ENCODE peak calls at places on chromosomes 2 and 18, in four cellular contexts. O is progenitor cell of endocrine pancreas; X is NB4; W is activated CD8-positive, alpha-beta T cell treated with anti-CD3 and anti-CD28 coated beads for 36 hours. Q is an unnamed sample.

GRCh38 chr2:109381327-109381820 is 232.4 kb downstream of the SEPTIN10 start:
- DNase-seq in O (no peak), X (no peak), W (no peak), Q (no peak)

GRCh38 chr2:10935953-10936942 is 24.5 kb downstream of the KCNF1 start:
- DNase-seq in O (no peak), X (peak; percentile 25), W (no peak), Q (no peak)

GRCh38 chr2:241796610-241797138 is 12.3 kb upstream of the NEU4 start:
- DNase-seq in O (no peak), X (no peak), W (no peak), Q (peak; percentile 12)

GRCh38 chr2:51782874-51783765 is 751.2 kb upstream of the NRXN1 start:
- DNase-seq in O (no peak), X (no peak), W (no peak), Q (no peak)

GRCh38 chr2:235218486-235218907 is 266.7 kb downstream of the SH3BP4 start:
- DNase-seq in O (no peak), X (peak; percentile 77), W (no peak), Q (no peak)

GRCh38 chr2:1707771-1708351 is 36.5 kb downstream of the PXDN start:
- DNase-seq in O (no peak), X (peak; percentile 75), W (no peak), Q (no peak)

GRCh38 chr2:208638059-208638458 is 231.5 kb downstream of the PTH2R start:
- DNase-seq in O (no peak), X (no peak), W (no peak), Q (no peak)

GRCh38 chr2:22487541-22487940 is 897.4 kb upstream of the KLHL29 start:
- DNase-seq in O (no peak), X (no peak), W (no peak), Q (no peak)

GRCh38 chr2:101776172-101777043 is 78.9 kb downstream of the MAP4K4 start:
- DNase-seq in O (no peak), X (no peak), W (no peak), Q (no peak)

GRCh38 chr2:66240284-66240683 is 194.6 kb upstream of the MEIS1 start:
- DNase-seq in O (no peak), X (no peak), W (no peak), Q (no peak)

GRCh38 chr2:173048901-173049661 is 26.6 kb upstream of the MAP3K20 start:
- DNase-seq in O (no peak), X (peak; percentile 97), W (peak; percentile 49), Q (no peak)

GRCh38 chr2:67255933-67256615 is 141.1 kb upstream of the ETAA1 start:
- DNase-seq in O (no peak), X (peak; percentile 26), W (no peak), Q (no peak)

GRCh38 chr2:222969491-222969890 is 82.5 kb upstream of the KCNE4 start:
- DNase-seq in O (no peak), X (no peak), W (no peak), Q (no peak)

GRCh38 chr2:110771549-110772382 is 39.4 kb downstream of the ACOXL start:
- DNase-seq in O (no peak), X (no peak), W (no peak), Q (no peak)

GRCh38 chr18:62128157-62128556 is 58.7 kb downstream of the PIGN start:
- DNase-seq in O (no peak), X (no peak), W (no peak), Q (no peak)

GRCh38 chr18:27017901-27018500 is 152.5 kb upstream of the AQP4 start:
- DNase-seq in O (no peak), X (peak; percentile 25), W (no peak), Q (no peak)

GRCh38 chr2:36854241-36854640 is 112.1 kb downstream of the STRN start:
- DNase-seq in O (no peak), X (no peak), W (no peak), Q (no peak)

GRCh38 chr2:163132850-163133249 is 294.3 kb upstream of the KCNH7 start:
- DNase-seq in O (no peak), X (peak; percentile 18), W (no peak), Q (no peak)

GRCh38 chr2:166234112-166234846 is 106.5 kb upstream of the SCN1A start:
- DNase-seq in O (no peak), X (no peak), W (no peak), Q (no peak)

GRCh38 chr2:47631306-47631705 is 151.6 kb upstream of the MSH6 start:
- DNase-seq in O (no peak), X (no peak), W (no peak), Q (no peak)

GRCh38 chr2:68734688-68735525 is at the start of gene ARHGAP25:
- DNase-seq in O (no peak), X (peak; percentile 89), W (peak; percentile 81), Q (peak; percentile 45)

GRCh38 chr2:84674586-84674985 is 158.3 kb downstream of the DNAH6 start:
- DNase-seq in O (no peak), X (no peak), W (no peak), Q (no peak)

GRCh38 chr2:239177908-239178307 is 222.9 kb downstream of the HDAC4 start:
- DNase-seq in O (no peak), X (no peak), W (no peak), Q (no peak)

GRCh38 chr18:46731316-46731715 is 25.5 kb downstream of the ST8SIA5 start:
- DNase-seq in O (no peak), X (no peak), W (no peak), Q (no peak)

GRCh38 chr18:56661414-56662101 is 10.4 kb downstream of the WDR7 start:
- DNase-seq in O (no peak), X (no peak), W (no peak), Q (no peak)

GRCh38 chr18:56659111-56659510 is 8.0 kb downstream of the WDR7 start:
- DNase-seq in O (no peak), X (no peak), W (no peak), Q (no peak)

GRCh38 chr18:56662902-56663301 is 11.7 kb downstream of the WDR7 start:
- DNase-seq in O (no peak), X (no peak), W (no peak), Q (no peak)

GRCh38 chr18:56660655-56661054 is 9.5 kb downstream of the WDR7 start:
- DNase-seq in O (no peak), X (no peak), W (no peak), Q (no peak)

GRCh38 chr18:56662502-56662901 is 11.3 kb downstream of the WDR7 start:
- DNase-seq in O (no peak), X (no peak), W (no peak), Q (no peak)
- TF ChIP-seq CTCF in O (no peak), X (no peak), W (no peak), Q (no peak)

GRCh38 chr2:196466581-196466980 is 172.9 kb upstream of the CCDC150 start:
- DNase-seq in O (no peak), X (no peak), W (no peak), Q (no peak)

GRCh38 chr2:196463706-196464105 is 175.8 kb upstream of the CCDC150 start:
- DNase-seq in O (no peak), X (no peak), W (no peak), Q (no peak)

GRCh38 chr2:196473617-196474016 is 165.9 kb upstream of the CCDC150 start:
- DNase-seq in O (no peak), X (no peak), W (no peak), Q (no peak)

GRCh38 chr2:196464311-196464710 is 175.2 kb upstream of the CCDC150 start:
- DNase-seq in O (no peak), X (no peak), W (no peak), Q (no peak)

DNA sequence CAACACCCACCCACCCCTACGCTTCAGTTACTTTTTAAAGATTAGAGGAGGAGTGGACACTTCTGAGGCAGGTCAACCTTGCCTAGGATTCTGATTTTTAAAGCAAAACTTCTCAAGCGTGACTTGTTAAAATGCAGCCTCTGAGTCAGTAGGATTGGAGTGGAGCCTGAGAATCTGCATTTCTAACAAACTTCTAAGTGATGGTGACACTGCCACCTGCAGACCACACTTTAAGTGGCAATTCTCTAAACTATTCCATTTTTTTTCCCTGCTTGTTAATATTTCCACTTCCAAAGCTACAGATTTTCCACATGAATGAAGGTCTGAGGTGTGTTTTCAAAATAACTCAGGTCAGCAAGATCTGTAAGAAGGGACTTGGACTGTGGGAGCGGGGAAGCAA is 171.1 kb upstream of the CCDC150 start:
- DNase-seq in O (no peak), X (peak; percentile 12), W (no peak), Q (no peak)
- TF ChIP-seq CTCF in O (no peak), X (peak; percentile 13), W (no peak), Q (no peak)

GRCh38 chr2:170521299-170521698 is 193.8 kb upstream of the SP5 start:
- DNase-seq in O (no peak), X (no peak), W (no peak), Q (no peak)

GRCh38 chr2:170518911-170519310 is 196.2 kb upstream of the SP5 start:
- DNase-seq in O (no peak), X (no peak), W (no peak), Q (no peak)

GRCh38 chr2:170524828-170525565 is 190.1 kb upstream of the SP5 start:
- DNase-seq in O (no peak), X (no peak), W (no peak), Q (no peak)

GRCh38 chr2:170525566-170525900 is 189.6 kb upstream of the SP5 start:
- DNase-seq in O (no peak), X (no peak), W (no peak), Q (no peak)

DNA sequence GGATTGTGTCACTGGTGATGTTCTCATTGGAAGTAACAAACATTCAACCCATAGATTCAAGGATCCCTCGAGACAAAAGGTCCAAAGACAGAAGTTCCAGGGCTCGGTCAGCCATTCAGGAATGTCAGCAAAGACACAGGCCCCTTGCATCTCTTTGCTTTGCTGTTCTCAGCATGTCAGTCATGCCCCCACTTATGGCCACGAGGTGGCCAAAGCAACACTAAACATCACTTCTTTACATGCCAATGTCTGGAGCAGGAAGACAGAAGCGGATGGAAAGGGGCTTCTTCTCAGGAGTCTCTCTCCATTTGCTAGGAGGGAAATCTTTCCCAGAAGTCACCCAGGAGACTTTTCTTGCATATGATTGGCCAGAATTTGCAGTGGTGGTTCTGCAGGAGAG is 191.6 kb upstream of the SP5 start:
- DNase-seq in O (no peak), X (no peak), W (no peak), Q (no peak)
- TF ChIP-seq CTCF in O (peak; percentile 14), X (no peak), W (no peak), Q (no peak)

GRCh38 chr18:7579923-7580542 is 12.9 kb downstream of the PTPRM start:
- DNase-seq in O (no peak), X (no peak), W (no peak), Q (no peak)

GRCh38 chr18:7579176-7579922 is 12.2 kb downstream of the PTPRM start:
- DNase-seq in O (no peak), X (no peak), W (no peak), Q (no peak)

GRCh38 chr18:7586379-7586778 is 19.3 kb downstream of the PTPRM start:
- DNase-seq in O (no peak), X (no peak), W (no peak), Q (no peak)

GRCh38 chr18:7585272-7585670 is 18.2 kb downstream of the PTPRM start:
- DNase-seq in O (no peak), X (no peak), W (no peak), Q (no peak)

DNA sequence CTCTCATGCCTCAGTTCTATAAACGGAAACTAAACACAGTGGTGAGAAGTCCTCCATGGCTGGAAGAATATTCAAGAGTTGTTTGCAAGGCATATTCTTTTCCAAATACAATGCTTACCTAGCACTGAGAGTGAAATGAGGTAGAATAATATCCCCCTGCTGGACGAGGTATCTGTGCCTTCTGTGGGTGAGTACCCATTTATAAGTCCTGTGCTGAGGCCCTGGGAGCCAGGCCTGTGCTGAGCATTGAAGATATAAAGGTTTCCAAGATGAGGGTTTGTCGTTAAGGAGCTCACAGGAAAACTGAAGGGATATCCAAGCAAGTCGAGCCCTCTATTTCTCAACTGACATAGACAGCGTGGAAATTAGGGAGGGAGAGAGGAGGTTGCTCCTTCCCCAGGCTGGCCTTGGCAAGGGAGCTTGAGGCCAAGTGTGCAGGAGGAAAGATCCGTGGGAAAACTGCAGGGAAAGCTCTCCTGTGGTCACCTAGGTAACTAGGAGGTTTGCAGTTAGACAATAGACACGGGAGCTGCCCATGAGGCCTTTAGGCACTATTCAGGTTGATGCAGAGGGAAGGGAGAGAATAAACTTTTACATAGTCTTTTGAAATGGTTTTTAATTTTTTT is 17.6 kb downstream of the PTPRM start:
- DNase-seq in O (no peak), X (no peak), W (no peak), Q (no peak)
- TF ChIP-seq CTCF in O (no peak), X (no peak), W (no peak), Q (no peak)